ENCODE peak calls at places on chromosomes 12 and 14, in four cellular contexts. W is WERI-Rb-1; A is heart right ventricle; Y is stimulated activated CD8-positive, alpha-beta memory T cell treated with anti-CD3 and anti-CD28 coated beads, Interleukin-4, amount 100 ng/mL, for 1 hour. O is an unnamed sample.

GRCh38 chr12:59629890-59630289 is 34.1 kb downstream of the SLC16A7 start:
- DNase-seq in W (no peak), A (no peak), Y (no peak), O (no peak)

GRCh38 chr12:2154050-2154449 is 101.3 kb downstream of the CACNA1C start:
- DNase-seq in W (no peak), A (peak), Y (no peak), O (no peak)

GRCh38 chr12:6201199-6201608 is 1.0 kb downstream of the CD9 start:
- DNase-seq in W (no peak), A (no peak), Y (no peak), O (no peak)

GRCh38 chr14:24372701-24373416 is 4.9 kb downstream of the NFATC4 start:
- DNase-seq in W (no peak), A (peak), Y (no peak), O (peak)

GRCh38 chr12:120887253-120888043 is 16.7 kb downstream of the SPPL3 start:
- DNase-seq in W (no peak), A (no peak), Y (no peak), O (no peak)

GRCh38 chr14:99744199-99744872 is 48.9 kb upstream of the EML1 start:
- DNase-seq in W (no peak), A (no peak), Y (no peak), O (no peak)

GRCh38 chr14:85310491-85311272 is 219.3 kb upstream of the FLRT2 start:
- DNase-seq in W (no peak), A (no peak), Y (no peak), O (no peak)

GRCh38 chr12:12791756-12792346 is 6.4 kb downstream of the APOLD1 start:
- DNase-seq in W (peak), A (no peak), Y (no peak), O (no peak)

GRCh38 chr12:58915634-58916033 is 4.7 kb downstream of the LRIG3 start:
- DNase-seq in W (no peak), A (peak), Y (no peak), O (peak)

GRCh38 chr12:122355702-122356101 is 66.8 kb downstream of the CLIP1 start:
- DNase-seq in W (peak), A (no peak), Y (no peak), O (no peak)

GRCh38 chr12:117125275-117125613 is 26.0 kb upstream of the TESC start:
- DNase-seq in W (peak), A (no peak), Y (no peak), O (no peak)

GRCh38 chr14:56310643-56311042 is 192.4 kb downstream of the PELI2 start:
- DNase-seq in W (no peak), A (no peak), Y (no peak), O (no peak)

GRCh38 chr14:102840801-102841528 is 63.7 kb downstream of the TRAF3 start:
- DNase-seq in W (no peak), A (no peak), Y (no peak), O (no peak)

GRCh38 chr12:84706374-84706773 is 206.2 kb downstream of the SLC6A15 start:
- DNase-seq in W (no peak), A (no peak), Y (no peak), O (no peak)

GRCh38 chr12:113227169-113227568 is 5.9 kb downstream of the TPCN1 start:
- DNase-seq in W (no peak), A (peak), Y (no peak), O (peak)

GRCh38 chr12:122840580-122841513 is 5.6 kb downstream of the HIP1R start:
- DNase-seq in W (no peak), A (no peak), Y (no peak), O (no peak)

GRCh38 chr14:106605548-106606448 is 1079.4 kb downstream of the TMEM121 start:
- DNase-seq in W (peak), A (no peak), Y (peak), O (no peak)

O was measured in heart left ventricle.